ENCODE peak calls at places on chromosomes 4 and X, in eight cellular contexts. O is fibroblast of lung, A is astrocyte, M is right atrium auricular region, F is foreskin fibroblast, R is heart right ventricle, P is cardiac muscle cell, L is mammary epithelial cell. I is an unnamed sample.

GRCh38 chrX:11768039-11768438 is 10.0 kb downstream of the MSL3 start:
- DNase-seq in O (no peak), A (no peak), M (no peak), F (no peak), R (no peak), P (no peak), L (no peak), I (no peak)

GRCh38 chrX:24657671-24658410 is 10.7 kb upstream of the PCYT1B start:
- DNase-seq in O (no peak), A (no peak), M (no peak), F (no peak), R (no peak), P (no peak), L (no peak), I (no peak)

GRCh38 chr4:5976921-5977320 is 41.3 kb downstream of the C4orf50 start:
- DNase-seq in O (no peak), A (no peak), M (no peak), F (no peak), R (no peak), P (no peak), L (no peak), I (no peak)

GRCh38 chrX:39399387-39399786 is 598.1 kb downstream of the MID1IP1 start:
- DNase-seq in O (no peak), A (no peak), M (no peak), F (no peak), R (no peak), P (no peak), L (no peak), I (no peak)

GRCh38 chr4:82620126-82620525 is 58.3 kb upstream of the TMEM150C start:
- DNase-seq in O (no peak), A (no peak), M (no peak), F (no peak), R (no peak), P (no peak), L (no peak), I (no peak)

GRCh38 chr4:111602848-111603247 is 542.4 kb upstream of the FAM241A start:
- DNase-seq in O (peak; percentile 12), A (peak; percentile 2), M (no peak), F (peak; percentile 60), R (no peak), P (no peak), L (no peak), I (peak; percentile 25)

GRCh38 chr4:6137747-6138135 is 62.6 kb downstream of the JAKMIP1 start:
- DNase-seq in O (no peak), A (no peak), M (no peak), F (no peak), R (no peak), P (no peak), L (no peak), I (no peak)

GRCh38 chr4:128525939-128526630 is 238.5 kb upstream of the PGRMC2 start:
- DNase-seq in O (peak; percentile 84), A (peak; percentile 57), M (no peak), F (peak; percentile 53), R (no peak), P (no peak), L (peak; percentile 43), I (peak; percentile 78)

GRCh38 chr4:120843840-120844527 is 78.5 kb downstream of the PRDM5 start:
- DNase-seq in O (no peak), A (no peak), M (no peak), F (no peak), R (peak; percentile 21), P (peak; percentile 70), L (no peak), I (no peak)

GRCh38 chrX:105618393-105619101 is 203.8 kb upstream of the NRK start:
- DNase-seq in O (no peak), A (no peak), M (no peak), F (peak; percentile 9), R (no peak), P (no peak), L (peak; percentile 67), I (no peak)

GRCh38 chr4:94551616-94552564 is 100.1 kb downstream of the PDLIM5 start:
- DNase-seq in O (peak; percentile 48), A (peak; percentile 67), M (no peak), F (no peak), R (no peak), P (no peak), L (no peak), I (peak; percentile 70)

GRCh38 chr4:25128671-25129070 is 31.6 kb downstream of the SEPSECS start:
- DNase-seq in O (no peak), A (peak; percentile 60), M (no peak), F (no peak), R (no peak), P (no peak), L (no peak), I (no peak)

GRCh38 chr4:123418486-123418931 is 21.9 kb downstream of the SPRY1 start:
- DNase-seq in O (peak; percentile 85), A (peak; percentile 95), M (no peak), F (peak; percentile 94), R (no peak), P (peak; percentile 50), L (peak; percentile 93), I (peak; percentile 96)

GRCh38 chrX:51420610-51421009 is 75.8 kb downstream of the NUDT11 start:
- DNase-seq in O (peak; percentile 58), A (peak; percentile 13), M (no peak), F (peak; percentile 47), R (no peak), P (peak; percentile 59), L (peak; percentile 8), I (peak; percentile 55)

GRCh38 chr4:184168406-184169019 is 49.2 kb downstream of the ENPP6 start:
- DNase-seq in O (peak; percentile 62), A (peak; percentile 8), M (peak; percentile 68), F (peak; percentile 83), R (peak; percentile 83), P (peak; percentile 85), L (peak; percentile 28), I (peak; percentile 71)

GRCh38 chrX:130869239-130869638 is 33.8 kb downstream of the ENOX2 start:
- DNase-seq in O (no peak), A (peak; percentile 68), M (no peak), F (no peak), R (no peak), P (no peak), L (no peak), I (no peak)

GRCh38 chrX:27186671-27187070 is 276.5 kb downstream of the PPP4R3C start:
- DNase-seq in O (peak; percentile 51), A (no peak), M (no peak), F (peak; percentile 5), R (no peak), P (peak; percentile 28), L (peak; percentile 34), I (peak; percentile 46)

GRCh38 chr4:155962697-155963096 is 9.0 kb upstream of the CTSO start:
- DNase-seq in O (no peak), A (no peak), M (no peak), F (no peak), R (no peak), P (no peak), L (no peak), I (no peak)
- H3K4me3 ChIP-seq in O (no peak overlapping the region), A (no peak overlapping the region), M (no peak overlapping the region), F (no peak overlapping the region), R (no peak overlapping the region), P (no peak overlapping the region), L (no peak overlapping the region), I (no peak overlapping the region)

GRCh38 chrX:101462892-101463291 is 22.4 kb upstream of the ARMCX4 start:
- DNase-seq in O (peak; percentile 29), A (no peak), M (no peak), F (peak; percentile 25), R (no peak), P (peak; percentile 20), L (peak; percentile 16), I (peak; percentile 41)
- TF ChIP-seq CTCF in O (peak; percentile 13), A (peak; percentile 20), M (no peak), F (peak; percentile 33), R (no peak), P (peak; percentile 22), L (peak; percentile 26), I (peak; percentile 42)

GRCh38 chrX:18884916-18885315 is 99.0 kb downstream of the PHKA2 start:
- DNase-seq in O (no peak), A (no peak), M (no peak), F (peak; percentile 19), R (no peak), P (peak; percentile 24), L (no peak), I (no peak)

GRCh38 chrX:18886344-18887161 is 97.4 kb downstream of the PHKA2 start:
- DNase-seq in O (peak; percentile 72), A (peak; percentile 26), M (peak; percentile 90), F (peak; percentile 75), R (peak; percentile 69), P (peak; percentile 62), L (peak; percentile 45), I (peak; percentile 65)

GRCh38 chrX:18886005-18886343 is 97.9 kb downstream of the PHKA2 start:
- DNase-seq in O (no peak), A (no peak), M (no peak), F (peak; percentile 6), R (no peak), P (no peak), L (no peak), I (no peak)

GRCh38 chrX:18883961-18884765 is 99.8 kb downstream of the PHKA2 start:
- DNase-seq in O (no peak), A (no peak), M (no peak), F (no peak), R (no peak), P (no peak), L (no peak), I (no peak)

DNA sequence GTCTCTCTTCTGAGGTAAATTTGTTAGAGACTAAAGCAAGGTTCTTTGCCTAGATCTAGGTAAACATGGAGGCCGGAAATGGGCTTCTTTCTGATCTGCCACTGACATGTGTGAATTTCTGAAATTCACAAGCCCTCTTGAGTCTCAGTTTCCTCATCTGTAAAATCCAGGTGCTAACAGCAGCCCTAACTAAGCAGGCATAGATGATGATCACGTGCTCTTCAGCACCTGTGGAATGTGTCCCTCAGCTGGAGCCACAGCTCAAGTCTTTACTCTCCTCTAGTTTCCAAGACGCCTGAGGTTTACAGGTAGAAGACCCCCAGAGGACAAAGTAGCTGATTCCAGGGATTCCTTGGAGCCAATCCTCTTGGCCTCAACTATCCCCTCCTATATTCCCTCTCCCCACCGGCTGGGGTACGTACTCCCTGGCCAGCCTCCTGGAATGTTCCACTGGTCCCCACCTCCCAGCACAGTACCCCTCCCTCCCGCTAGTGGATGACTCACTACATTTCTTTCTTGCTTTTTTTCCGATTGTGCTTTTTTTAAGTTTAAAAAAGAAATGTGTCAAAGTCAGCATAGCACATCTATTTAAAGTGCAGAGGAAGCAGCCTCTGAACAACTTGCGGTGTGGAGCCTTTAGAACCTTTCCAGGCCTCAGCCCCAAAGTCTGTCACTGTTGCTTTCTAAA is 98.5 kb downstream of the PHKA2 start:
- DNase-seq in O (peak; percentile 34), A (peak; percentile 45), M (no peak), F (peak; percentile 24), R (no peak), P (no peak), L (no peak), I (peak; percentile 25)
- H3K4me3 ChIP-seq in O (peak overlapping the region; percentile 38), A (peak overlapping the region; percentile 46), M (peak overlapping the region; percentile 15), F (peak overlapping the region; percentile 43), R (no peak overlapping the region), P (peak overlapping the region; percentile 17), L (no peak overlapping the region), I (peak overlapping the region; percentile 42)

GRCh38 chr4:13415068-13415785 is 68.9 kb downstream of the RAB28 start:
- DNase-seq in O (no peak), A (no peak), M (no peak), F (no peak), R (peak; percentile 32), P (no peak), L (no peak), I (peak; percentile 34)

GRCh38 chr4:13411942-13412341 is 72.2 kb downstream of the RAB28 start:
- DNase-seq in O (no peak), A (no peak), M (no peak), F (no peak), R (no peak), P (no peak), L (no peak), I (no peak)

GRCh38 chr4:13409324-13409723 is 74.8 kb downstream of the RAB28 start:
- DNase-seq in O (no peak), A (no peak), M (no peak), F (no peak), R (no peak), P (no peak), L (no peak), I (no peak)

GRCh38 chr4:13413719-13414437 is 70.3 kb downstream of the RAB28 start:
- DNase-seq in O (no peak), A (peak; percentile 25), M (no peak), F (no peak), R (no peak), P (no peak), L (no peak), I (no peak)
- TF ChIP-seq CTCF in O (no peak), A (no peak), M (no peak), F (no peak), R (no peak), P (no peak), L (no peak), I (no peak)